ENCODE peak calls at places on chromosomes 11 and 22, in seven cellular contexts. One of them, this sample, is unnamed.

GRCh38 chr11:130315354-130315970 is 745 bp upstream of the ZBTB44 start:
- DNase-seq in amniotic stem cell: no peak
- DNase-seq in heart right ventricle: peak
- DNase-seq in stimulated activated CD4-positive, alpha-beta T cell treated with anti-CD3 and anti-CD28 coated beads, Interleukin-1b, Interleukin-23, amount 100 ng/mL, for 4 hours: peak
- DNase-seq in stimulated activated CD8-positive, alpha-beta memory T cell treated with anti-CD3 and anti-CD28 coated beads, Interleukin-4, amount 100 ng/mL, for 4 hours: peak
- DNase-seq in activated CD4-positive, CD25-positive, alpha-beta regulatory T cell treated with anti-CD3 and anti-CD28 coated beads, Interleukin-2, amount 50 U/mL, for 16 hours: peak
- DNase-seq in astrocyte of the spinal cord: no peak
- DNase-seq in this sample: no peak

GRCh38 chr11:65207918-65208784 is 26.4 kb downstream of the CAPN1 start:
- DNase-seq in amniotic stem cell: no peak
- DNase-seq in heart right ventricle: no peak
- DNase-seq in stimulated activated CD4-positive, alpha-beta T cell treated with anti-CD3 and anti-CD28 coated beads, Interleukin-1b, Interleukin-23, amount 100 ng/mL, for 4 hours: no peak
- DNase-seq in stimulated activated CD8-positive, alpha-beta memory T cell treated with anti-CD3 and anti-CD28 coated beads, Interleukin-4, amount 100 ng/mL, for 4 hours: no peak
- DNase-seq in activated CD4-positive, CD25-positive, alpha-beta regulatory T cell treated with anti-CD3 and anti-CD28 coated beads, Interleukin-2, amount 50 U/mL, for 16 hours: no peak
- DNase-seq in astrocyte of the spinal cord: no peak
- DNase-seq in this sample: no peak

GRCh38 chr11:120227228-120227852 is 12.6 kb upstream of the POU2F3 start:
- DNase-seq in amniotic stem cell: no peak
- DNase-seq in heart right ventricle: no peak
- DNase-seq in stimulated activated CD4-positive, alpha-beta T cell treated with anti-CD3 and anti-CD28 coated beads, Interleukin-1b, Interleukin-23, amount 100 ng/mL, for 4 hours: no peak
- DNase-seq in stimulated activated CD8-positive, alpha-beta memory T cell treated with anti-CD3 and anti-CD28 coated beads, Interleukin-4, amount 100 ng/mL, for 4 hours: no peak
- DNase-seq in activated CD4-positive, CD25-positive, alpha-beta regulatory T cell treated with anti-CD3 and anti-CD28 coated beads, Interleukin-2, amount 50 U/mL, for 16 hours: no peak
- DNase-seq in astrocyte of the spinal cord: no peak
- DNase-seq in this sample: no peak

GRCh38 chr22:20205964-20206708 is 55.3 kb upstream of the CCDC188 start:
- DNase-seq in amniotic stem cell: no peak
- DNase-seq in heart right ventricle: peak
- DNase-seq in stimulated activated CD4-positive, alpha-beta T cell treated with anti-CD3 and anti-CD28 coated beads, Interleukin-1b, Interleukin-23, amount 100 ng/mL, for 4 hours: peak
- DNase-seq in stimulated activated CD8-positive, alpha-beta memory T cell treated with anti-CD3 and anti-CD28 coated beads, Interleukin-4, amount 100 ng/mL, for 4 hours: peak
- DNase-seq in activated CD4-positive, CD25-positive, alpha-beta regulatory T cell treated with anti-CD3 and anti-CD28 coated beads, Interleukin-2, amount 50 U/mL, for 16 hours: peak
- DNase-seq in astrocyte of the spinal cord: peak
- DNase-seq in this sample: peak

GRCh38 chr11:8342821-8343681 is 79.4 kb upstream of the LMO1 start:
- DNase-seq in amniotic stem cell: no peak
- DNase-seq in heart right ventricle: no peak
- DNase-seq in stimulated activated CD4-positive, alpha-beta T cell treated with anti-CD3 and anti-CD28 coated beads, Interleukin-1b, Interleukin-23, amount 100 ng/mL, for 4 hours: no peak
- DNase-seq in stimulated activated CD8-positive, alpha-beta memory T cell treated with anti-CD3 and anti-CD28 coated beads, Interleukin-4, amount 100 ng/mL, for 4 hours: no peak
- DNase-seq in activated CD4-positive, CD25-positive, alpha-beta regulatory T cell treated with anti-CD3 and anti-CD28 coated beads, Interleukin-2, amount 50 U/mL, for 16 hours: no peak
- DNase-seq in astrocyte of the spinal cord: no peak
- DNase-seq in this sample: no peak

GRCh38 chr11:12213920-12214319 is 103.5 kb downstream of the MICAL2 start:
- DNase-seq in amniotic stem cell: peak
- DNase-seq in heart right ventricle: no peak
- DNase-seq in stimulated activated CD4-positive, alpha-beta T cell treated with anti-CD3 and anti-CD28 coated beads, Interleukin-1b, Interleukin-23, amount 100 ng/mL, for 4 hours: no peak
- DNase-seq in stimulated activated CD8-positive, alpha-beta memory T cell treated with anti-CD3 and anti-CD28 coated beads, Interleukin-4, amount 100 ng/mL, for 4 hours: no peak
- DNase-seq in activated CD4-positive, CD25-positive, alpha-beta regulatory T cell treated with anti-CD3 and anti-CD28 coated beads, Interleukin-2, amount 50 U/mL, for 16 hours: no peak
- DNase-seq in astrocyte of the spinal cord: no peak
- DNase-seq in this sample: no peak

GRCh38 chr11:93532285-93532789 is 10.9 kb downstream of the SMCO4 start:
- DNase-seq in amniotic stem cell: no peak
- DNase-seq in heart right ventricle: no peak
- DNase-seq in stimulated activated CD4-positive, alpha-beta T cell treated with anti-CD3 and anti-CD28 coated beads, Interleukin-1b, Interleukin-23, amount 100 ng/mL, for 4 hours: no peak
- DNase-seq in stimulated activated CD8-positive, alpha-beta memory T cell treated with anti-CD3 and anti-CD28 coated beads, Interleukin-4, amount 100 ng/mL, for 4 hours: no peak
- DNase-seq in activated CD4-positive, CD25-positive, alpha-beta regulatory T cell treated with anti-CD3 and anti-CD28 coated beads, Interleukin-2, amount 50 U/mL, for 16 hours: no peak
- DNase-seq in astrocyte of the spinal cord: no peak
- DNase-seq in this sample: no peak

GRCh38 chr22:40050258-40050657 is 55.5 kb downstream of the FAM83F start:
- DNase-seq in amniotic stem cell: no peak
- DNase-seq in heart right ventricle: no peak
- DNase-seq in stimulated activated CD4-positive, alpha-beta T cell treated with anti-CD3 and anti-CD28 coated beads, Interleukin-1b, Interleukin-23, amount 100 ng/mL, for 4 hours: no peak
- DNase-seq in stimulated activated CD8-positive, alpha-beta memory T cell treated with anti-CD3 and anti-CD28 coated beads, Interleukin-4, amount 100 ng/mL, for 4 hours: no peak
- DNase-seq in activated CD4-positive, CD25-positive, alpha-beta regulatory T cell treated with anti-CD3 and anti-CD28 coated beads, Interleukin-2, amount 50 U/mL, for 16 hours: no peak
- DNase-seq in astrocyte of the spinal cord: no peak
- DNase-seq in this sample: no peak

GRCh38 chr11:15327786-15328231 is 213.1 kb downstream of the INSC start:
- DNase-seq in amniotic stem cell: no peak
- DNase-seq in heart right ventricle: peak
- DNase-seq in stimulated activated CD4-positive, alpha-beta T cell treated with anti-CD3 and anti-CD28 coated beads, Interleukin-1b, Interleukin-23, amount 100 ng/mL, for 4 hours: no peak
- DNase-seq in stimulated activated CD8-positive, alpha-beta memory T cell treated with anti-CD3 and anti-CD28 coated beads, Interleukin-4, amount 100 ng/mL, for 4 hours: no peak
- DNase-seq in activated CD4-positive, CD25-positive, alpha-beta regulatory T cell treated with anti-CD3 and anti-CD28 coated beads, Interleukin-2, amount 50 U/mL, for 16 hours: no peak
- DNase-seq in astrocyte of the spinal cord: peak
- DNase-seq in this sample: peak

GRCh38 chr11:130816941-130817607 is 99.2 kb downstream of the SNX19 start:
- DNase-seq in amniotic stem cell: no peak
- DNase-seq in heart right ventricle: no peak
- DNase-seq in stimulated activated CD4-positive, alpha-beta T cell treated with anti-CD3 and anti-CD28 coated beads, Interleukin-1b, Interleukin-23, amount 100 ng/mL, for 4 hours: no peak
- DNase-seq in stimulated activated CD8-positive, alpha-beta memory T cell treated with anti-CD3 and anti-CD28 coated beads, Interleukin-4, amount 100 ng/mL, for 4 hours: no peak
- DNase-seq in activated CD4-positive, CD25-positive, alpha-beta regulatory T cell treated with anti-CD3 and anti-CD28 coated beads, Interleukin-2, amount 50 U/mL, for 16 hours: no peak
- DNase-seq in astrocyte of the spinal cord: no peak
- DNase-seq in this sample: no peak

GRCh38 chr22:30348395-30348794 is 8.3 kb downstream of the SF3A1 start:
- DNase-seq in amniotic stem cell: no peak
- DNase-seq in heart right ventricle: no peak
- DNase-seq in stimulated activated CD4-positive, alpha-beta T cell treated with anti-CD3 and anti-CD28 coated beads, Interleukin-1b, Interleukin-23, amount 100 ng/mL, for 4 hours: no peak
- DNase-seq in stimulated activated CD8-positive, alpha-beta memory T cell treated with anti-CD3 and anti-CD28 coated beads, Interleukin-4, amount 100 ng/mL, for 4 hours: no peak
- DNase-seq in activated CD4-positive, CD25-positive, alpha-beta regulatory T cell treated with anti-CD3 and anti-CD28 coated beads, Interleukin-2, amount 50 U/mL, for 16 hours: no peak
- DNase-seq in astrocyte of the spinal cord: no peak
- DNase-seq in this sample: no peak

GRCh38 chr11:130721736-130722135 is 194.5 kb downstream of the SNX19 start:
- DNase-seq in amniotic stem cell: no peak
- DNase-seq in heart right ventricle: no peak
- DNase-seq in stimulated activated CD4-positive, alpha-beta T cell treated with anti-CD3 and anti-CD28 coated beads, Interleukin-1b, Interleukin-23, amount 100 ng/mL, for 4 hours: no peak
- DNase-seq in stimulated activated CD8-positive, alpha-beta memory T cell treated with anti-CD3 and anti-CD28 coated beads, Interleukin-4, amount 100 ng/mL, for 4 hours: no peak
- DNase-seq in activated CD4-positive, CD25-positive, alpha-beta regulatory T cell treated with anti-CD3 and anti-CD28 coated beads, Interleukin-2, amount 50 U/mL, for 16 hours: no peak
- DNase-seq in astrocyte of the spinal cord: peak
- DNase-seq in this sample: no peak

GRCh38 chr11:108959124-108959761 is 294.4 kb downstream of the DDX10 start:
- DNase-seq in amniotic stem cell: no peak
- DNase-seq in heart right ventricle: no peak
- DNase-seq in stimulated activated CD4-positive, alpha-beta T cell treated with anti-CD3 and anti-CD28 coated beads, Interleukin-1b, Interleukin-23, amount 100 ng/mL, for 4 hours: no peak
- DNase-seq in stimulated activated CD8-positive, alpha-beta memory T cell treated with anti-CD3 and anti-CD28 coated beads, Interleukin-4, amount 100 ng/mL, for 4 hours: no peak
- DNase-seq in activated CD4-positive, CD25-positive, alpha-beta regulatory T cell treated with anti-CD3 and anti-CD28 coated beads, Interleukin-2, amount 50 U/mL, for 16 hours: no peak
- DNase-seq in astrocyte of the spinal cord: no peak
- DNase-seq in this sample: no peak

GRCh38 chr22:37088108-37088605 is 21.4 kb downstream of the TMPRSS6 start:
- DNase-seq in amniotic stem cell: no peak
- DNase-seq in heart right ventricle: no peak
- DNase-seq in stimulated activated CD4-positive, alpha-beta T cell treated with anti-CD3 and anti-CD28 coated beads, Interleukin-1b, Interleukin-23, amount 100 ng/mL, for 4 hours: no peak
- DNase-seq in stimulated activated CD8-positive, alpha-beta memory T cell treated with anti-CD3 and anti-CD28 coated beads, Interleukin-4, amount 100 ng/mL, for 4 hours: no peak
- DNase-seq in activated CD4-positive, CD25-positive, alpha-beta regulatory T cell treated with anti-CD3 and anti-CD28 coated beads, Interleukin-2, amount 50 U/mL, for 16 hours: no peak
- DNase-seq in astrocyte of the spinal cord: no peak
- DNase-seq in this sample: no peak

GRCh38 chr11:109696191-109696897 is 274.4 kb downstream of the C11orf87 start:
- DNase-seq in amniotic stem cell: no peak
- DNase-seq in heart right ventricle: no peak
- DNase-seq in stimulated activated CD4-positive, alpha-beta T cell treated with anti-CD3 and anti-CD28 coated beads, Interleukin-1b, Interleukin-23, amount 100 ng/mL, for 4 hours: no peak
- DNase-seq in stimulated activated CD8-positive, alpha-beta memory T cell treated with anti-CD3 and anti-CD28 coated beads, Interleukin-4, amount 100 ng/mL, for 4 hours: no peak
- DNase-seq in activated CD4-positive, CD25-positive, alpha-beta regulatory T cell treated with anti-CD3 and anti-CD28 coated beads, Interleukin-2, amount 50 U/mL, for 16 hours: no peak
- DNase-seq in astrocyte of the spinal cord: peak
- DNase-seq in this sample: no peak

GRCh38 chr11:108486331-108486730 is 11.9 kb downstream of the POGLUT3 start:
- DNase-seq in amniotic stem cell: no peak
- DNase-seq in heart right ventricle: no peak
- DNase-seq in stimulated activated CD4-positive, alpha-beta T cell treated with anti-CD3 and anti-CD28 coated beads, Interleukin-1b, Interleukin-23, amount 100 ng/mL, for 4 hours: no peak
- DNase-seq in stimulated activated CD8-positive, alpha-beta memory T cell treated with anti-CD3 and anti-CD28 coated beads, Interleukin-4, amount 100 ng/mL, for 4 hours: no peak
- DNase-seq in activated CD4-positive, CD25-positive, alpha-beta regulatory T cell treated with anti-CD3 and anti-CD28 coated beads, Interleukin-2, amount 50 U/mL, for 16 hours: no peak
- DNase-seq in astrocyte of the spinal cord: no peak
- DNase-seq in this sample: no peak

GRCh38 chr11:77082838-77083552 is 16.2 kb downstream of the CAPN5 start:
- DNase-seq in amniotic stem cell: no peak
- DNase-seq in heart right ventricle: peak
- DNase-seq in stimulated activated CD4-positive, alpha-beta T cell treated with anti-CD3 and anti-CD28 coated beads, Interleukin-1b, Interleukin-23, amount 100 ng/mL, for 4 hours: peak
- DNase-seq in stimulated activated CD8-positive, alpha-beta memory T cell treated with anti-CD3 and anti-CD28 coated beads, Interleukin-4, amount 100 ng/mL, for 4 hours: no peak
- DNase-seq in activated CD4-positive, CD25-positive, alpha-beta regulatory T cell treated with anti-CD3 and anti-CD28 coated beads, Interleukin-2, amount 50 U/mL, for 16 hours: no peak
- DNase-seq in astrocyte of the spinal cord: no peak
- DNase-seq in this sample: no peak

GRCh38 chr22:37725551-37726239 is 28.8 kb downstream of the TRIOBP start:
- DNase-seq in amniotic stem cell: no peak
- DNase-seq in heart right ventricle: no peak
- DNase-seq in stimulated activated CD4-positive, alpha-beta T cell treated with anti-CD3 and anti-CD28 coated beads, Interleukin-1b, Interleukin-23, amount 100 ng/mL, for 4 hours: no peak
- DNase-seq in stimulated activated CD8-positive, alpha-beta memory T cell treated with anti-CD3 and anti-CD28 coated beads, Interleukin-4, amount 100 ng/mL, for 4 hours: no peak
- DNase-seq in activated CD4-positive, CD25-positive, alpha-beta regulatory T cell treated with anti-CD3 and anti-CD28 coated beads, Interleukin-2, amount 50 U/mL, for 16 hours: no peak
- DNase-seq in astrocyte of the spinal cord: no peak
- DNase-seq in this sample: no peak

GRCh38 chr11:67613960-67614715 is 7.4 kb downstream of the NDUFV1 start:
- DNase-seq in amniotic stem cell: no peak
- DNase-seq in heart right ventricle: peak
- DNase-seq in stimulated activated CD4-positive, alpha-beta T cell treated with anti-CD3 and anti-CD28 coated beads, Interleukin-1b, Interleukin-23, amount 100 ng/mL, for 4 hours: peak
- DNase-seq in stimulated activated CD8-positive, alpha-beta memory T cell treated with anti-CD3 and anti-CD28 coated beads, Interleukin-4, amount 100 ng/mL, for 4 hours: peak
- DNase-seq in activated CD4-positive, CD25-positive, alpha-beta regulatory T cell treated with anti-CD3 and anti-CD28 coated beads, Interleukin-2, amount 50 U/mL, for 16 hours: peak
- DNase-seq in astrocyte of the spinal cord: peak
- DNase-seq in this sample: no peak

GRCh38 chr22:46074771-46075551 is 75.4 kb upstream of the PPARA start:
- DNase-seq in amniotic stem cell: no peak
- DNase-seq in heart right ventricle: peak
- DNase-seq in stimulated activated CD4-positive, alpha-beta T cell treated with anti-CD3 and anti-CD28 coated beads, Interleukin-1b, Interleukin-23, amount 100 ng/mL, for 4 hours: no peak
- DNase-seq in stimulated activated CD8-positive, alpha-beta memory T cell treated with anti-CD3 and anti-CD28 coated beads, Interleukin-4, amount 100 ng/mL, for 4 hours: no peak
- DNase-seq in activated CD4-positive, CD25-positive, alpha-beta regulatory T cell treated with anti-CD3 and anti-CD28 coated beads, Interleukin-2, amount 50 U/mL, for 16 hours: no peak
- DNase-seq in astrocyte of the spinal cord: peak
- DNase-seq in this sample: peak

GRCh38 chr11:70948855-70949551 is 303.4 kb downstream of the SHANK2 start:
- DNase-seq in amniotic stem cell: no peak
- DNase-seq in heart right ventricle: peak
- DNase-seq in stimulated activated CD4-positive, alpha-beta T cell treated with anti-CD3 and anti-CD28 coated beads, Interleukin-1b, Interleukin-23, amount 100 ng/mL, for 4 hours: no peak
- DNase-seq in stimulated activated CD8-positive, alpha-beta memory T cell treated with anti-CD3 and anti-CD28 coated beads, Interleukin-4, amount 100 ng/mL, for 4 hours: no peak
- DNase-seq in activated CD4-positive, CD25-positive, alpha-beta regulatory T cell treated with anti-CD3 and anti-CD28 coated beads, Interleukin-2, amount 50 U/mL, for 16 hours: no peak
- DNase-seq in astrocyte of the spinal cord: no peak
- DNase-seq in this sample: no peak

GRCh38 chr11:85040166-85040565 is 587.0 kb downstream of the DLG2 start:
- DNase-seq in amniotic stem cell: no peak
- DNase-seq in heart right ventricle: no peak
- DNase-seq in stimulated activated CD4-positive, alpha-beta T cell treated with anti-CD3 and anti-CD28 coated beads, Interleukin-1b, Interleukin-23, amount 100 ng/mL, for 4 hours: no peak
- DNase-seq in stimulated activated CD8-positive, alpha-beta memory T cell treated with anti-CD3 and anti-CD28 coated beads, Interleukin-4, amount 100 ng/mL, for 4 hours: no peak
- DNase-seq in activated CD4-positive, CD25-positive, alpha-beta regulatory T cell treated with anti-CD3 and anti-CD28 coated beads, Interleukin-2, amount 50 U/mL, for 16 hours: no peak
- DNase-seq in astrocyte of the spinal cord: peak
- DNase-seq in this sample: no peak